ENCODE peak calls at places on chromosomes 16 and 17, in ten cellular contexts. One of them, this sample, is unnamed.
A peak's percentile ranks its signal among the peaks of the same experiment; 100 is the strongest.

GRCh38 chr17:885971-886571 is 93.5 kb downstream of the NXN start:
- DNase-seq in CD4-positive, alpha-beta T cell: no peak
- DNase-seq in AG10803: no peak
- DNase-seq in neural progenitor cell: no peak
- DNase-seq in WTC11: no peak
- DNase-seq in left lung: no peak
- DNase-seq in stomach: peak; percentile 72
- DNase-seq in lung: no peak
- DNase-seq in GM13977: no peak
- DNase-seq in fibroblast of villous mesenchyme: no peak
- DNase-seq in this sample: no peak

GRCh38 chr17:60622961-60623360 is 23.0 kb downstream of the PPM1D start:
- DNase-seq in WTC11: no peak
- DNase-seq in GM13977: no peak
- DNase-seq in fibroblast of villous mesenchyme: no peak
- DNase-seq in CD4-positive, alpha-beta T cell: no peak
- DNase-seq in stomach: no peak
- DNase-seq in neural progenitor cell: no peak
- DNase-seq in left lung: no peak
- DNase-seq in lung: no peak
- DNase-seq in AG10803: no peak
- DNase-seq in this sample: no peak

GRCh38 chr16:89241187-89242003 is 23.9 kb downstream of the ZNF778 start:
- DNase-seq in GM13977: peak; percentile 84
- DNase-seq in AG10803: peak; percentile 86
- DNase-seq in lung: peak; percentile 66
- DNase-seq in WTC11: peak; percentile 70
- DNase-seq in CD4-positive, alpha-beta T cell: peak; percentile 62
- DNase-seq in neural progenitor cell: peak; percentile 90
- DNase-seq in fibroblast of villous mesenchyme: peak; percentile 89
- DNase-seq in left lung: peak; percentile 78
- DNase-seq in stomach: peak; percentile 65
- DNase-seq in this sample: peak; percentile 59

GRCh38 chr16:9302102-9302501 is 210.7 kb downstream of the HAPSTR1 start:
- DNase-seq in lung: no peak
- DNase-seq in CD4-positive, alpha-beta T cell: no peak
- DNase-seq in neural progenitor cell: no peak
- DNase-seq in GM13977: no peak
- DNase-seq in fibroblast of villous mesenchyme: no peak
- DNase-seq in left lung: no peak
- DNase-seq in AG10803: no peak
- DNase-seq in stomach: no peak
- DNase-seq in WTC11: no peak
- DNase-seq in this sample: no peak

GRCh38 chr16:68351991-68352431 is 41.2 kb downstream of the PRMT7 start:
- DNase-seq in stomach: peak; percentile 75
- DNase-seq in WTC11: no peak
- DNase-seq in left lung: no peak
- DNase-seq in fibroblast of villous mesenchyme: no peak
- DNase-seq in AG10803: no peak
- DNase-seq in neural progenitor cell: no peak
- DNase-seq in CD4-positive, alpha-beta T cell: no peak
- DNase-seq in GM13977: no peak
- DNase-seq in lung: peak; percentile 47
- DNase-seq in this sample: no peak

GRCh38 chr17:70535986-70536385 is 366.7 kb downstream of the KCNJ2 start:
- DNase-seq in fibroblast of villous mesenchyme: no peak
- DNase-seq in left lung: no peak
- DNase-seq in AG10803: peak; percentile 8
- DNase-seq in CD4-positive, alpha-beta T cell: no peak
- DNase-seq in lung: no peak
- DNase-seq in WTC11: no peak
- DNase-seq in neural progenitor cell: no peak
- DNase-seq in GM13977: no peak
- DNase-seq in stomach: no peak
- DNase-seq in this sample: no peak

GRCh38 chr17:32261521-32261792 is 4.2 kb upstream of the RHBDL3 start:
- DNase-seq in stomach: no peak
- DNase-seq in neural progenitor cell: no peak
- DNase-seq in CD4-positive, alpha-beta T cell: no peak
- DNase-seq in WTC11: no peak
- DNase-seq in fibroblast of villous mesenchyme: no peak
- DNase-seq in GM13977: no peak
- DNase-seq in lung: no peak
- DNase-seq in left lung: no peak
- DNase-seq in AG10803: no peak
- DNase-seq in this sample: no peak

GRCh38 chr16:57783116-57783515 is 19.2 kb downstream of the KIFC3 start:
- DNase-seq in lung: no peak
- DNase-seq in neural progenitor cell: no peak
- DNase-seq in CD4-positive, alpha-beta T cell: no peak
- DNase-seq in GM13977: no peak
- DNase-seq in AG10803: no peak
- DNase-seq in fibroblast of villous mesenchyme: no peak
- DNase-seq in left lung: no peak
- DNase-seq in WTC11: no peak
- DNase-seq in stomach: no peak
- DNase-seq in this sample: no peak

GRCh38 chr17:7897090-7897489 is 8.5 kb downstream of the CHD3 start:
- DNase-seq in neural progenitor cell: no peak
- DNase-seq in fibroblast of villous mesenchyme: no peak
- DNase-seq in lung: no peak
- DNase-seq in GM13977: no peak
- DNase-seq in stomach: no peak
- DNase-seq in left lung: no peak
- DNase-seq in WTC11: no peak
- DNase-seq in CD4-positive, alpha-beta T cell: no peak
- DNase-seq in AG10803: no peak
- DNase-seq in this sample: no peak

GRCh38 chr17:7893226-7893880 is 4.8 kb downstream of the CHD3 start:
- DNase-seq in AG10803: no peak
- DNase-seq in lung: no peak
- DNase-seq in fibroblast of villous mesenchyme: no peak
- DNase-seq in GM13977: no peak
- DNase-seq in WTC11: no peak
- DNase-seq in left lung: no peak
- DNase-seq in neural progenitor cell: no peak
- DNase-seq in CD4-positive, alpha-beta T cell: no peak
- DNase-seq in stomach: no peak
- DNase-seq in this sample: no peak

GRCh38 chr17:7894866-7895265 is 6.3 kb downstream of the CHD3 start:
- DNase-seq in fibroblast of villous mesenchyme: no peak
- DNase-seq in GM13977: no peak
- DNase-seq in AG10803: no peak
- DNase-seq in left lung: no peak
- DNase-seq in lung: no peak
- DNase-seq in neural progenitor cell: no peak
- DNase-seq in stomach: no peak
- DNase-seq in CD4-positive, alpha-beta T cell: no peak
- DNase-seq in WTC11: no peak
- DNase-seq in this sample: no peak

GRCh38 chr17:7894226-7894625 is 5.6 kb downstream of the CHD3 start:
- DNase-seq in left lung: no peak
- DNase-seq in lung: no peak
- DNase-seq in fibroblast of villous mesenchyme: no peak
- DNase-seq in WTC11: no peak
- DNase-seq in neural progenitor cell: no peak
- DNase-seq in stomach: no peak
- DNase-seq in CD4-positive, alpha-beta T cell: no peak
- DNase-seq in AG10803: no peak
- DNase-seq in GM13977: no peak
- DNase-seq in this sample: no peak

DNA sequence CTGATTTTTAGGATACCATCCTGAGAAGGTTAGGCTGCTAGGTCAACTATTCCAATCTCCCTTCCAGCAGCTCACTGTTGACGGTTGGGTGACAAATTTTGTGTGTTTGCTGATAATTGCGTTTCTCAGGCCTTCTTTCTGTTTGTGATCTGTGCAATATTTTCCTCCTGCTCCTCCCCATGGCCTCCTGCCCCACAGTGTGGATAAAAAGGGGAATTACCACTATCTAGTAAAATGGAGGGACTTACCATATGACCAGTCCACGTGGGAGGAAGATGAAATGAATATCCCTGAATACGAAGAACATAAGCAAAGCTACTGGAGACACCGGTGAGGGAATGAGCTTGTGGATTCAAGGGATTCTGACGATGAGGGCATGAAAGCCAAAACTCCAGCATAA is 9.2 kb downstream of the CHD3 start:
- DNase-seq in WTC11: no peak
- DNase-seq in left lung: no peak
- DNase-seq in CD4-positive, alpha-beta T cell: no peak
- DNase-seq in GM13977: no peak
- DNase-seq in fibroblast of villous mesenchyme: peak; percentile 83
- DNase-seq in stomach: no peak
- DNase-seq in AG10803: peak; percentile 66
- DNase-seq in lung: no peak
- DNase-seq in neural progenitor cell: no peak
- DNase-seq in this sample: peak; percentile 42
- TF ChIP-seq CTCF in WTC11: no peak
- TF ChIP-seq CTCF in left lung: peak; percentile 18
- TF ChIP-seq CTCF in CD4-positive, alpha-beta T cell: peak; percentile 11
- TF ChIP-seq CTCF in GM13977: peak; percentile 24
- TF ChIP-seq CTCF in fibroblast of villous mesenchyme: peak; percentile 66
- TF ChIP-seq CTCF in stomach: peak; percentile 7
- TF ChIP-seq CTCF in AG10803: peak; percentile 59
- TF ChIP-seq CTCF in lung: peak; percentile 40
- TF ChIP-seq CTCF in neural progenitor cell: peak; percentile 14
- TF ChIP-seq CTCF in this sample: peak; percentile 67

GRCh38 chr16:27363246-27363632 is 38.7 kb upstream of the IL21R start:
- DNase-seq in lung: no peak
- DNase-seq in GM13977: no peak
- DNase-seq in stomach: no peak
- DNase-seq in WTC11: no peak
- DNase-seq in CD4-positive, alpha-beta T cell: no peak
- DNase-seq in left lung: no peak
- DNase-seq in AG10803: no peak
- DNase-seq in fibroblast of villous mesenchyme: no peak
- DNase-seq in neural progenitor cell: no peak
- DNase-seq in this sample: no peak
- TF ChIP-seq CTCF in lung: no peak
- TF ChIP-seq CTCF in GM13977: no peak
- TF ChIP-seq CTCF in stomach: no peak
- TF ChIP-seq CTCF in WTC11: no peak
- TF ChIP-seq CTCF in CD4-positive, alpha-beta T cell: no peak
- TF ChIP-seq CTCF in left lung: no peak
- TF ChIP-seq CTCF in AG10803: no peak
- TF ChIP-seq CTCF in fibroblast of villous mesenchyme: no peak
- TF ChIP-seq CTCF in neural progenitor cell: no peak
- TF ChIP-seq CTCF in this sample: peak; percentile 28

DNA sequence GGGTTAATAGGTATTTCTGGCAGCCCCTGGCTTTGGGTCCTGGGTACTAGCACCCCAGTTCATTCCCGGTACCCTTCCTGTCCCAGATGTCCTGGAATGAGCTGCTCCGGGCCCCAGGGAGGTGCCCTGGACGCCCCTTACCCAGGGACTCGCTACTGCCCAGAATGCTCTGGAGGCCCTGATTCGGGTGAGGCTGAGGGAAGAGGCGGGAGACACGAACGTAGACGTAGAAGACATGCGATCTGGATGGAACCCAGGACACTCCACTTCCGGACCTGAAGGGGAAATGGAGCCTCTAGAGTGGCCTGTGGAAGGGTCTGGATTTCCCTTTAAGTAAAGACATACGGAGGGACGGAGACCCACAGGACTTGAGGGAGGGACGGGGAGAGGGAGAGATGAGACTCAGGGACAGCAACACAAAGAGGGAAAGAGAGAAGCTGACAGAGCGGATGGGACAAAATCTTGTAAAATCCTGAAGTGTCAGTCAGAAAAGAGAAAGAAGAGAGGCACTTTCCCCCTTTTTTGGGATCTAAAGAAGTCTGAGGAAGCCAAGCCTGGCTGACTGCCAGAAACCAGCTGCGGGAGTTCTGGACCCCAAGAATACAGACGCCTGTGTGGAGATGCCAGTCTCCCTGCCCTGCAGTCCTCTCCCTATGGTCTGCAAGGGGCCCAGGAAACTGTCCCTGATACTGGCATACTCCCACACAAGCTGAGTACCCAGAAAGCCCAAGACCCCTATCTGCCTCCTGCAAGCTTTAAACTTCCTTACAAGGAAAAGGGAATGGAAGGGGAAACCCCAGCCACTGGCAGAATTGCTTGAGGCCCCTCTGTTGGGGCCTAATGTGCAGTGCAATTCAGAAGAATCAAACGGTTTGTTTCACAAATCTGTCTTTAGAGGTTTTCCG is 1.0 kb upstream of the HOXB13 start:
- DNase-seq in AG10803: no peak
- DNase-seq in stomach: no peak
- DNase-seq in left lung: no peak
- DNase-seq in WTC11: no peak
- DNase-seq in GM13977: no peak
- DNase-seq in lung: no peak
- DNase-seq in neural progenitor cell: no peak
- DNase-seq in fibroblast of villous mesenchyme: peak; percentile 32
- DNase-seq in CD4-positive, alpha-beta T cell: no peak
- DNase-seq in this sample: no peak
- TF ChIP-seq CTCF in AG10803: no peak
- TF ChIP-seq CTCF in stomach: no peak
- TF ChIP-seq CTCF in left lung: no peak
- TF ChIP-seq CTCF in WTC11: no peak
- TF ChIP-seq CTCF in GM13977: no peak
- TF ChIP-seq CTCF in lung: no peak
- TF ChIP-seq CTCF in neural progenitor cell: no peak
- TF ChIP-seq CTCF in fibroblast of villous mesenchyme: no peak
- TF ChIP-seq CTCF in CD4-positive, alpha-beta T cell: no peak
- TF ChIP-seq CTCF in this sample: no peak

GRCh38 chr17:36673068-36673467 is 71.7 kb downstream of the MRM1 start:
- DNase-seq in AG10803: no peak
- DNase-seq in left lung: no peak
- DNase-seq in WTC11: no peak
- DNase-seq in CD4-positive, alpha-beta T cell: no peak
- DNase-seq in GM13977: no peak
- DNase-seq in neural progenitor cell: no peak
- DNase-seq in stomach: no peak
- DNase-seq in lung: no peak
- DNase-seq in fibroblast of villous mesenchyme: no peak
- DNase-seq in this sample: no peak

GRCh38 chr17:36674278-36674650 is 72.9 kb downstream of the MRM1 start:
- DNase-seq in lung: no peak
- DNase-seq in stomach: no peak
- DNase-seq in left lung: no peak
- DNase-seq in WTC11: no peak
- DNase-seq in AG10803: no peak
- DNase-seq in neural progenitor cell: no peak
- DNase-seq in GM13977: no peak
- DNase-seq in CD4-positive, alpha-beta T cell: peak; percentile 42
- DNase-seq in fibroblast of villous mesenchyme: no peak
- DNase-seq in this sample: no peak

GRCh38 chr17:36673637-36674277 is 72.4 kb downstream of the MRM1 start:
- DNase-seq in left lung: no peak
- DNase-seq in stomach: no peak
- DNase-seq in WTC11: no peak
- DNase-seq in GM13977: no peak
- DNase-seq in fibroblast of villous mesenchyme: no peak
- DNase-seq in neural progenitor cell: no peak
- DNase-seq in CD4-positive, alpha-beta T cell: no peak
- DNase-seq in AG10803: no peak
- DNase-seq in lung: no peak
- DNase-seq in this sample: no peak

GRCh38 chr17:36668824-36669223 is 67.4 kb downstream of the MRM1 start:
- DNase-seq in AG10803: no peak
- DNase-seq in lung: no peak
- DNase-seq in stomach: no peak
- DNase-seq in CD4-positive, alpha-beta T cell: no peak
- DNase-seq in GM13977: no peak
- DNase-seq in left lung: no peak
- DNase-seq in neural progenitor cell: no peak
- DNase-seq in WTC11: no peak
- DNase-seq in fibroblast of villous mesenchyme: no peak
- DNase-seq in this sample: no peak

DNA sequence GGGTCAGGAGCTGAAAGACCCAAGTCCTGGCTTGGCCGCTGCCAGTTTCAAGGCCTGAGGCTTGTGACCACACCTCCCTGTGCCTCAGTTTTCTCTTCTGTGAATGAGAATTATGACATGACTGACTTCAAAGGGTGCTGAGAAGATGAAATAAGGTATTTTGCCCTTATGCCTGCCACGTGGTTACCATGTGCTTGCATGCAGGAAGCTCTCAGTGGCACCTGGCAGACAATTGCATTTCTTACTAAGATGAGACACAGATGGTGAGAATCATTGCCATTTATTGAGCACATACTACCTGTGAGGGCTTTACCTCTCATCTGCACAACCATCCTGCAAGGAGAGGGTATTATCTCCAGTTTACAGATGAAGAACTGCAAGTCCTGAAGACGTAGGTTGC is 69.8 kb downstream of the MRM1 start:
- DNase-seq in GM13977: no peak
- DNase-seq in neural progenitor cell: no peak
- DNase-seq in AG10803: no peak
- DNase-seq in lung: no peak
- DNase-seq in WTC11: no peak
- DNase-seq in CD4-positive, alpha-beta T cell: no peak
- DNase-seq in fibroblast of villous mesenchyme: no peak
- DNase-seq in stomach: no peak
- DNase-seq in left lung: no peak
- DNase-seq in this sample: no peak
- TF ChIP-seq CTCF in GM13977: no peak
- TF ChIP-seq CTCF in neural progenitor cell: no peak
- TF ChIP-seq CTCF in AG10803: no peak
- TF ChIP-seq CTCF in lung: no peak
- TF ChIP-seq CTCF in WTC11: no peak
- TF ChIP-seq CTCF in CD4-positive, alpha-beta T cell: no peak
- TF ChIP-seq CTCF in fibroblast of villous mesenchyme: no peak
- TF ChIP-seq CTCF in stomach: no peak
- TF ChIP-seq CTCF in left lung: no peak
- TF ChIP-seq CTCF in this sample: no peak